ENCODE peak calls at places on chromosomes 3 and 15, in eight cellular contexts. A is IMR-90, K is K562, Q is ovary, N is gastrocnemius medialis, H is tibial nerve, B is stomach, O is adrenal gland. R is an unnamed sample.

GRCh38 chr3:8914491-8914890 is 48.8 kb downstream of the RAD18 start:
- DNase-seq in B (no peak), N (no peak), H (no peak), K (no peak), O (no peak), A (peak; percentile 11), Q (no peak), R (no peak)

GRCh38 chr15:25858952-25859760 is 4.0 kb downstream of the ATP10A start:
- DNase-seq in O (no peak), B (no peak), H (no peak), N (no peak), A (no peak), K (no peak), Q (no peak), R (no peak)

GRCh38 chr3:57158813-57159678 is 6.1 kb downstream of the IL17RD start:
- DNase-seq in N (no peak), Q (no peak), O (no peak), H (no peak), A (no peak), B (no peak), K (no peak), R (no peak)

GRCh38 chr15:101396484-101397261 is 92.8 kb downstream of the PCSK6 start:
- DNase-seq in Q (no peak), A (no peak), O (no peak), B (peak; percentile 5), K (no peak), H (no peak), N (no peak), R (no peak)

GRCh38 chr3:40206522-40206921 is 103.0 kb upstream of the EIF1B start:
- DNase-seq in A (no peak), N (no peak), H (no peak), Q (no peak), B (no peak), O (no peak), K (no peak), R (no peak)

GRCh38 chr15:23073890-23074631 is 34.7 kb upstream of the TUBGCP5 start:
- DNase-seq in K (no peak), H (no peak), A (no peak), B (no peak), Q (no peak), N (no peak), O (no peak), R (no peak)

GRCh38 chr3:94115482-94115881 is 52.6 kb downstream of the NSUN3 start:
- DNase-seq in O (no peak), H (no peak), A (peak; percentile 27), B (no peak), K (peak; percentile 6), N (no peak), Q (no peak), R (no peak)

GRCh38 chr3:197432407-197433127 is 123.2 kb downstream of the BDH1 start:
- DNase-seq in A (no peak), K (no peak), B (peak; percentile 56), Q (no peak), N (no peak), H (no peak), O (no peak), R (no peak)

GRCh38 chr3:79380581-79380980 is 387.2 kb downstream of the ROBO1 start:
- DNase-seq in O (no peak), A (peak; percentile 17), H (no peak), Q (no peak), K (no peak), N (no peak), B (no peak), R (no peak)

GRCh38 chr15:88255496-88256171 is 905 bp downstream of the NTRK3 start:
- DNase-seq in H (no peak), K (no peak), B (no peak), O (no peak), A (peak; percentile 20), N (no peak), Q (peak; percentile 28), R (no peak)

GRCh38 chr3:11739123-11739522 is 95.4 kb upstream of the VGLL4 start:
- DNase-seq in A (no peak), H (no peak), Q (no peak), O (no peak), K (no peak), N (no peak), B (no peak), R (no peak)

GRCh38 chr3:140296796-140297352 is 361.9 kb downstream of the CLSTN2 start:
- DNase-seq in B (no peak), O (no peak), A (no peak), K (no peak), H (no peak), N (no peak), Q (peak; percentile 32), R (no peak)

GRCh38 chr15:96147267-96147666 is 183.2 kb upstream of the NR2F2 start:
- DNase-seq in H (no peak), B (no peak), Q (no peak), A (no peak), O (no peak), K (no peak), N (no peak), R (no peak)

GRCh38 chr3:30488070-30488756 is 118.2 kb upstream of the TGFBR2 start:
- DNase-seq in N (no peak), B (no peak), O (no peak), K (no peak), A (no peak), Q (no peak), H (no peak), R (no peak)

GRCh38 chr3:77041756-77042155 is 1.9 kb downstream of the ROBO2 start:
- DNase-seq in A (no peak), O (no peak), H (no peak), K (no peak), N (no peak), Q (no peak), B (no peak), R (no peak)

DNA sequence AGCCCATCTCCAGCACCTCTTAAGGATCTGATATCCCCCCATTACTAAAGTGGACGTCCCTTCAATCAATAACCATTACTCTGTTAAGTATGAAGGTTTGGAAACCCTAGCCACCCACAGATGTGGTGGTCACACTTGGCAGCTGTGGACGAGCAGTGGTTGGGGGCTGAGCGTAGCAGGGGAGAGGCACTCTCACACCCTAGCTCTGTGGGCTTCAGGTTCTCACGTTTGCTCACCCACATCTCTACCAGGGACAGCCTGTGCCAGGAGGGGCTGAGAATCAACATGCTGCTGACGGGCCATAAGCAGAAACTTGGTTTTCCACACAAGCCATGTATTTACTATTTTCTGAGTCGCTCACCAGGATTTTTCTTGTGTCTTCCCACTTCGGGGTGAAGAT is 287.2 kb downstream of the ADAMTS17 start:
- DNase-seq in K (no peak), B (no peak), H (no peak), Q (no peak), A (no peak), O (no peak), N (no peak), R (no peak)
- H3K4me1 ChIP-seq in K (no peaks in the 10 kb centered on the region), B (no peaks in the 10 kb centered on the region), H (no peaks in the 10 kb centered on the region), Q (no peaks in the 10 kb centered on the region), A (no peaks in the 10 kb centered on the region), O (no peaks in the 10 kb centered on the region), N (no peaks in the 10 kb centered on the region), R (no peaks in the 10 kb centered on the region)

GRCh38 chr3:23921052-23921511 is 4.2 kb downstream of the RPL15 start:
- DNase-seq in O (no peak), A (no peak), K (peak; percentile 41), N (no peak), Q (no peak), B (no peak), H (no peak), R (no peak)
- TF ChIP-seq POLR2A in O (no peak), A (no peak), K (peak; percentile 68), N (no peak), Q (no peak), B (no peak), H (no peak), R (no peak)

GRCh38 chr3:180898572-180898971 is 13.9 kb upstream of the FXR1 start:
- DNase-seq in N (no peak), O (no peak), K (peak; percentile 31), B (no peak), Q (no peak), A (no peak), H (no peak), R (no peak)
- TF ChIP-seq CTCF in N (no peak), O (no peak), K (no peak), B (no peak), Q (no peak), A (no peak), H (no peak), R (no peak)

DNA sequence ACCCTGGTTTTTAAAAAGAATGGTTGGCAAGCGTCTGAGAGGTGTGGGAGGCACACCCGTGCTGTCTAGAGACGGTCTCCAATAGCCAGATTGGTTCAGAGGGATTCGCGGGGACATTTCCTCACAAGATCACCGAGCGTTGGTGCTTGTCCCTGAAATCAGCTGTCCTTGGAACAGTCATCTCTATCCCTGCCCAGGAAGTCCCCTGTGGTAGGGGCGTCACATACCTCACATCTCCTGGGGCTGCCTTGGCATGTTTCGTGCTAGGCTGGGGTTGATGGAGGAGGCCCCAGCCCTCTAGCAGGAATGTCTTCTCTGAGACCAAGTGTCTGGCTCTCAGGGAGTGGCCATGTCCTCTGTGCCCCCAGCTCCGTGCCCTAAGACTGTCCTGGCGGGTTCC is 6.8 kb downstream of the FBLN2 start:
- DNase-seq in N (peak; percentile 62), H (no peak), K (no peak), B (no peak), Q (no peak), O (no peak), A (no peak), R (peak; percentile 51)
- H3K4me1 ChIP-seq in N (no peaks in the 10 kb centered on the region), H (peaks cover 24% of the 10 kb centered on the region), K (peaks cover 21% of the 10 kb centered on the region), B (no peaks in the 10 kb centered on the region), Q (no peaks in the 10 kb centered on the region), O (no peaks in the 10 kb centered on the region), A (no peaks in the 10 kb centered on the region), R (peaks cover 23% of the 10 kb centered on the region)

GRCh38 chr15:62935300-62936081 is 107.1 kb upstream of the TPM1 start:
- DNase-seq in K (no peak), O (no peak), B (no peak), N (no peak), A (no peak), H (no peak), Q (no peak), R (no peak)

GRCh38 chr15:62940359-62940754 is 102.2 kb upstream of the TPM1 start:
- DNase-seq in Q (no peak), A (no peak), B (no peak), H (no peak), K (no peak), N (peak; percentile 58), O (no peak), R (no peak)

GRCh38 chr15:62941719-62942118 is 100.8 kb upstream of the TPM1 start:
- DNase-seq in Q (no peak), N (no peak), A (peak; percentile 52), H (no peak), K (no peak), O (no peak), B (no peak), R (no peak)

GRCh38 chr15:62940755-62941361 is 101.7 kb upstream of the TPM1 start:
- DNase-seq in A (peak; percentile 98), B (peak; percentile 34), N (peak; percentile 89), O (peak; percentile 83), K (no peak), Q (peak; percentile 70), H (peak; percentile 30), R (peak; percentile 85)

GRCh38 chr15:62938825-62939224 is 103.7 kb upstream of the TPM1 start:
- DNase-seq in N (no peak), K (no peak), O (no peak), H (no peak), Q (no peak), A (no peak), B (no peak), R (no peak)
- TF ChIP-seq POLR2A in N (no peak), K (no peak), O (no peak), H (no peak), Q (no peak), A (no peak), B (no peak), R (no peak)

GRCh38 chr3:165339753-165340152 is 143.6 kb upstream of the SLITRK3 start:
- DNase-seq in Q (no peak), B (no peak), A (peak; percentile 4), N (no peak), H (no peak), O (no peak), K (no peak), R (no peak)
- TF ChIP-seq CTCF in Q (no peak), B (no peak), A (no peak), N (no peak), H (no peak), O (no peak), K (no peak), R (no peak)

R was measured in heart left ventricle.